ENCODE peak calls at places on chromosomes 4 and X, in five cellular contexts. Z, M, Q, T and V are unnamed samples.

GRCh38 chrX:109040057-109040456 is 303.7 kb upstream of the IRS4 start:
- DNase-seq in Q (no peak), M (no peak), T (no peak), Z (no peak), V (no peak)

GRCh38 chrX:103170216-103170615 is 44.7 kb upstream of the BEX4 start:
- DNase-seq in Q (no peak), T (no peak), M (no peak), Z (no peak), V (no peak)

GRCh38 chrX:15269618-15270521 is at the start of gene ASB9:
- DNase-seq in Q (no peak), Z (peak; percentile 66), T (peak; percentile 47), M (no peak), V (peak; percentile 60)

GRCh38 chr4:168150651-168151050 is 58.3 kb downstream of the ANXA10 start:
- DNase-seq in T (no peak), Z (no peak), M (no peak), Q (no peak), V (no peak)

GRCh38 chr4:173529505-173530325 is at the start of gene HAND2:
- DNase-seq in T (peak; percentile 64), Z (peak; percentile 48), Q (no peak), M (no peak), V (peak; percentile 63)

GRCh38 chrX:22340022-22340616 is 67.4 kb downstream of the CBLL2 start:
- DNase-seq in Z (no peak), T (no peak), M (no peak), Q (no peak), V (no peak)

GRCh38 chr4:70365479-70365878 is 4.9 kb downstream of the SMR3A start:
- DNase-seq in Z (no peak), T (no peak), M (no peak), Q (no peak), V (no peak)

GRCh38 chr4:14916554-14917304 is 85.6 kb upstream of the CPEB2 start:
- DNase-seq in Q (no peak), M (no peak), Z (no peak), T (no peak), V (no peak)

GRCh38 chr4:168555437-168555836 is 58.6 kb downstream of the PALLD start:
- DNase-seq in Q (no peak), Z (no peak), T (no peak), M (no peak), V (no peak)

GRCh38 chr4:56253631-56254241 is 133.6 kb downstream of the AASDH start:
- DNase-seq in Z (no peak), Q (no peak), M (no peak), T (no peak), V (no peak)

GRCh38 chr4:56246230-56246610 is 141.1 kb downstream of the AASDH start:
- DNase-seq in Q (no peak), Z (no peak), T (no peak), M (no peak), V (no peak)

GRCh38 chr4:56252561-56253152 is 134.6 kb downstream of the AASDH start:
- DNase-seq in T (no peak), M (no peak), Q (no peak), Z (no peak), V (no peak)

GRCh38 chr4:56247646-56248045 is 139.6 kb downstream of the AASDH start:
- DNase-seq in Q (no peak), Z (no peak), M (no peak), T (no peak), V (no peak)

GRCh38 chr4:56250801-56251200 is 136.5 kb downstream of the AASDH start:
- DNase-seq in M (no peak), Z (no peak), Q (no peak), T (no peak), V (no peak)
- H3K4me1 ChIP-seq in M (no peaks in the 10 kb centered on the region), Z (no peaks in the 10 kb centered on the region), Q (no peaks in the 10 kb centered on the region), T (no peaks in the 10 kb centered on the region), V (no peaks in the 10 kb centered on the region)

DNA sequence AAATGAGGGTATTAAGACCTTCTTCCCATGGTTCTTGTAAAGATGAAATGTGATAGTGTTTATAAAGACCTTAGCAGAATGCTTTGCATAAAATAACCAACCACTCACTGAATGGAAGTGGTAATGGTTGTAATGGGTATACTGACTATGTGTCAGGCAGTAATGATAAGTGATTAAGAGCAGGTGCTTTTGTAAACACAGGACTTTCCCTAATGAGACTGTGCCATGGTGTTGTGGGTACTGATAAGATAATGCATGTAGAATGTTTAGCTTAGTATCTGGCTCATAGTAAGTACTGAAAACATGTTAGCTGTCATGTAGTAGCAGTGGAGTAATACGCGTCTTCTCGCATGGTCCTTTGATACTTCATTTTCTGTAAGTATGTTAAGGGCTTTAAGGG is 6.9 kb downstream of the LSM6 start:
- DNase-seq in Z (no peak), M (no peak), Q (no peak), T (no peak), V (no peak)
- H3K4me1 ChIP-seq in Z (no peaks in the 10 kb centered on the region), M (peaks cover 35% of the 10 kb centered on the region), Q (peaks cover 50% of the 10 kb centered on the region), T (peaks cover 11% of the 10 kb centered on the region), V (no peaks in the 10 kb centered on the region)

DNA sequence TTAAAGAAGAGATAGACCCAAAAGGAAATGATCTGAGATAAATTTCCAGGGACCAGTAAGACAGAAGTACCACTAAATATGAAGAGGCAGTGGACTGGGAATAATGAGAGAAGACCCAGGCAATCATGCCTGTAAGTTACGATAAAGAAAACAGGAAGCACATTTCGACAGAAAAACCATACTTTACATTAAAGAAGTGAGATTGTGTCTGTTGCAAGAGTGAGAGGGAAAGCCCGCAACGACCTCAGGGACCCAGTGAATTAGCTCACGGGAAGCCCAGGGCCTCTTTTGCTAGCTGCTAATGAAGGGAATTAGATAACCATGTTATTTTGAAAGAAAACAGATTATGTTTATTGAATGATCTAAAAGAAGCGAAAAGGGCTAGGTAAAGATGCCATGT is 28.9 kb upstream of the ACSL1 start:
- DNase-seq in T (peak; percentile 14), Q (peak; percentile 82), Z (no peak), M (no peak), V (no peak)
- H3K4me1 ChIP-seq in T (no peaks in the 10 kb centered on the region), Q (peaks cover 46% of the 10 kb centered on the region), Z (no peaks in the 10 kb centered on the region), M (no peaks in the 10 kb centered on the region), V (no peaks in the 10 kb centered on the region)

DNA sequence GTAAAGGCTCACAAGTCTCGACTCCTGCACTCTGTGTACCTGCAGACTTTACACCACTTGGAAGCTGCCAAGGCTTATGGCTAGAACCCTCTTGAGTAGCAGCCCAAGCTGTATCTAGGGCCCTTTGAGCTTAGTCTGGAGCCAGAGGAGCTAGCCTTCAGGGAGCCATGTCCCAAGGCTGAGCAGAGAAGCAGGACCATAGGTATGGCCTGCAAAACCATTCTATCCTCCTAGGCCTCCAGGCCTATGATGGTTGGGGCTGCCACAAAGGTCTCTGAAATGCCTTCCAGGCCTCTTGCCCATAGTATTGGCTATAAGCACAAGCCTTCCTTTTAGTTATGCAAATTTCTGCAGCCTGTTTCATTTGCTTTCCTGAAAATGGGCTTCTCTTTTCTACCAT is 380.7 kb upstream of the CPXCR1 start:
- DNase-seq in T (no peak), Z (no peak), M (no peak), Q (no peak), V (no peak)
- H3K4me1 ChIP-seq in T (no peaks in the 10 kb centered on the region), Z (no peaks in the 10 kb centered on the region), M (no peaks in the 10 kb centered on the region), Q (no peaks in the 10 kb centered on the region), V (no peaks in the 10 kb centered on the region)

GRCh38 chr4:48262926-48263325 is 6.7 kb downstream of the TEC start:
- DNase-seq in M (no peak), Z (no peak), T (no peak), Q (no peak), V (no peak)
- H3K4me1 ChIP-seq in M (no peaks in the 10 kb centered on the region), Z (peaks cover 2% of the 10 kb centered on the region), T (no peaks in the 10 kb centered on the region), Q (peaks cover 8% of the 10 kb centered on the region), V (no peaks in the 10 kb centered on the region)

DNA sequence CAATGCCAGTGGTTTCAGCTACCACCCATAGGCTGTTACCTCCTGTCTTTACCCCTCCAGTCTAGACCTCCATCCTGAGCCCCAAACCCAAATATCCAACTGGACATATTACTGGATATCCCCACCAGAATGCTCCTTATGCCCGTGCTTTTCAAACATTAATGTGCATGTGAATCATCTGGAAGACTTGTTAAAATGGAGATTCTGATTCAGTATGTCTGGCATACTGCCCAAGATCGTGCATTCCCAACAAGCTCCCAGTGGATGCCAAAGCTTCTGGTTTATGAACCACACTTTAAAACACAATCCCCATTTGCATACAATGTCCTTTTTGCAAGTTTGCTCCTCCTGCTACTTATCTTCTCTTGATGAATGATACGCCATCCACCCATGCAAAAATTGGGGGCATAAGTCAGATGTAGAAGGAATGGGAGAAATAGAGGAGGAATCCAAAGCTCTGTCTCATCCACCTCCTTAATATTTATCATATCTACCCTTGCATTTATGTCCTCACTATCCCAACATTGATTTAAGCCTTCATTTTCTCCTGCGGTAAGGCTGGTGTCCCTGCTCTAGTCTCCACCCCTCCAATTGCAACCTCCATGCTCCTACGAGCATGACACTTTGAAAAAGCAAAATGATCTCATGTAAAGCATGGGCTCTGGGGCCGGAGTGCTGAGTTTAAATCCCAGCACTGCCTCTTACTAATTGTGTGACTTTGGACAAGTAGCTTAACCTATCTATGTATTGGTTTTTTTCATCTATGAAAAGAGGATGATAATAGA is 7.4 kb upstream of the PGRMC1 start:
- DNase-seq in Q (no peak), M (no peak), Z (no peak), T (no peak), V (no peak)
- H3K4me1 ChIP-seq in Q (no peaks in the 10 kb centered on the region), M (no peaks in the 10 kb centered on the region), Z (no peaks in the 10 kb centered on the region), T (no peaks in the 10 kb centered on the region), V (no peaks in the 10 kb centered on the region)

GRCh38 chr4:86960557-86960959 is 25.7 kb downstream of the AFF1 start:
- DNase-seq in M (no peak), Z (no peak), Q (no peak), T (no peak), V (no peak)
- H3K4me1 ChIP-seq in M (peaks cover 11% of the 10 kb centered on the region), Z (peaks cover 6% of the 10 kb centered on the region), Q (peaks cover 47% of the 10 kb centered on the region), T (peaks cover 39% of the 10 kb centered on the region), V (peaks cover 3% of the 10 kb centered on the region)

DNA sequence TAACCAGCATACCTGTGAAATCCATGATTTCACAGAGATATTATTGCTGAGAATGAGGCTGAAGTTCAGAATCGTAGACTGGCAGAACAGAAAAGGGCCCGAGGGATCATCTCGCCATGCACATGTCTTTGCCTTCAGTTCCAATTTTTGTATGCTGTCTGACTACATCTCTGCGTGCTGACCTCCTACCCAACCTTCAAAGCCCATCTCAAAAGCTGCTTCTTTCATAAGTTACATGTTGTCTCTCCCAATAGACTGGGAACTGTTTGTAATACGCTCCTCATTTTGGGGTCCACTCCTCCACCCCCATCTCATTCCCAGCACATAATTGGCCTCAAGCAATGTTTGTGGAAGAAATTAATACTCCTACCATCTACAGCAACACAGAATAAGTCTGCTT is 78.2 kb downstream of the RTL5 start:
- DNase-seq in T (no peak), Q (no peak), M (no peak), Z (no peak), V (no peak)
- H3K4me1 ChIP-seq in T (no peaks in the 10 kb centered on the region), Q (peaks cover 6% of the 10 kb centered on the region), M (no peaks in the 10 kb centered on the region), Z (no peaks in the 10 kb centered on the region), V (no peaks in the 10 kb centered on the region)

GRCh38 chr4:7379719-7380118 is 55.0 kb downstream of the PSAPL1 start:
- DNase-seq in T (no peak), M (no peak), Q (peak; percentile 31), Z (no peak), V (no peak)
- H3K4me1 ChIP-seq in T (no peaks in the 10 kb centered on the region), M (no peaks in the 10 kb centered on the region), Q (no peaks in the 10 kb centered on the region), Z (no peaks in the 10 kb centered on the region), V (no peaks in the 10 kb centered on the region)